ENCODE peak calls at places on chromosomes 7 and 10, in four cellular contexts. One of them, this sample, is unnamed.

GRCh38 chr10:89867964-89868363 is 166.6 kb downstream of the KIF20B start:
- DNase-seq in mesendoderm: no peak
- DNase-seq in H9: no peak
- DNase-seq in neuronal stem cell: no peak
- DNase-seq in this sample: peak

GRCh38 chr7:115789901-115790300 is 240.7 kb downstream of the TFEC start:
- DNase-seq in H9: peak
- DNase-seq in mesendoderm: no peak
- DNase-seq in neuronal stem cell: no peak
- DNase-seq in this sample: no peak

GRCh38 chr10:71378341-71379117 is 18.2 kb upstream of the CDH23 start:
- DNase-seq in neuronal stem cell: no peak
- DNase-seq in mesendoderm: no peak
- DNase-seq in H9: no peak
- DNase-seq in this sample: no peak

GRCh38 chr7:17275749-17276671 is 22.4 kb upstream of the AHR start:
- DNase-seq in H9: no peak
- DNase-seq in mesendoderm: no peak
- DNase-seq in neuronal stem cell: no peak
- DNase-seq in this sample: peak

GRCh38 chr10:83218205-83218604 is 921.1 kb upstream of the GHITM start:
- DNase-seq in H9: no peak
- DNase-seq in mesendoderm: peak
- DNase-seq in neuronal stem cell: no peak
- DNase-seq in this sample: no peak

GRCh38 chr7:28573059-28573553 is 160.8 kb downstream of the CREB5 start:
- DNase-seq in H9: no peak
- DNase-seq in mesendoderm: no peak
- DNase-seq in neuronal stem cell: no peak
- DNase-seq in this sample: peak

GRCh38 chr10:102646610-102647432 is 2.5 kb downstream of the TRIM8 start:
- DNase-seq in H9: no peak
- DNase-seq in neuronal stem cell: no peak
- DNase-seq in mesendoderm: no peak
- DNase-seq in this sample: peak

GRCh38 chr7:117759950-117760640 is 113.1 kb downstream of the CTTNBP2 start:
- DNase-seq in mesendoderm: no peak
- DNase-seq in H9: no peak
- DNase-seq in neuronal stem cell: no peak
- DNase-seq in this sample: peak

GRCh38 chr10:49179699-49180511 is 8.3 kb downstream of the TMEM273 start:
- DNase-seq in H9: no peak
- DNase-seq in mesendoderm: no peak
- DNase-seq in neuronal stem cell: no peak
- DNase-seq in this sample: no peak

GRCh38 chr10:94443052-94443451 is 40.7 kb downstream of the TBC1D12 start:
- DNase-seq in neuronal stem cell: no peak
- DNase-seq in H9: no peak
- DNase-seq in mesendoderm: no peak
- DNase-seq in this sample: no peak

GRCh38 chr7:129466796-129467195 is 32.6 kb downstream of the STRIP2 start:
- DNase-seq in mesendoderm: no peak
- DNase-seq in neuronal stem cell: no peak
- DNase-seq in H9: no peak
- DNase-seq in this sample: no peak

GRCh38 chr7:135905858-135906257 is 71.3 kb downstream of the MTPN start:
- DNase-seq in mesendoderm: peak
- DNase-seq in H9: no peak
- DNase-seq in neuronal stem cell: no peak
- DNase-seq in this sample: no peak

GRCh38 chr7:108335264-108335918 is 120.8 kb downstream of the NRCAM start:
- DNase-seq in neuronal stem cell: no peak
- DNase-seq in H9: no peak
- DNase-seq in mesendoderm: no peak
- DNase-seq in this sample: no peak

GRCh38 chr10:2256241-2256640 is 518.9 kb upstream of the ADARB2 start:
- DNase-seq in neuronal stem cell: no peak
- DNase-seq in mesendoderm: no peak
- DNase-seq in H9: no peak
- DNase-seq in this sample: no peak

GRCh38 chr7:1950623-1951523 is 280.8 kb downstream of the ELFN1 start:
- DNase-seq in H9: no peak
- DNase-seq in mesendoderm: no peak
- DNase-seq in neuronal stem cell: no peak
- DNase-seq in this sample: peak

GRCh38 chr7:77538186-77538907 is 1.3 kb downstream of the PTPN12 start:
- DNase-seq in H9: peak
- DNase-seq in mesendoderm: peak
- DNase-seq in neuronal stem cell: peak
- DNase-seq in this sample: peak

GRCh38 chr7:27235387-27236052 is 7.1 kb upstream of the EVX1 start:
- DNase-seq in H9: peak
- DNase-seq in mesendoderm: peak
- DNase-seq in neuronal stem cell: no peak
- DNase-seq in this sample: no peak

GRCh38 chr10:75235375-75236177 is at the start of gene COMTD1:
- DNase-seq in mesendoderm: peak
- DNase-seq in H9: peak
- DNase-seq in neuronal stem cell: peak
- DNase-seq in this sample: peak

GRCh38 chr7:29320577-29320976 is 126.0 kb downstream of the CHN2 start:
- DNase-seq in mesendoderm: no peak
- DNase-seq in neuronal stem cell: no peak
- DNase-seq in H9: no peak
- DNase-seq in this sample: no peak

GRCh38 chr7:150941983-150942590 is 36.0 kb downstream of the KCNH2 start:
- DNase-seq in H9: peak
- DNase-seq in neuronal stem cell: no peak
- DNase-seq in mesendoderm: peak
- DNase-seq in this sample: no peak

GRCh38 chr10:131588704-131589220 is 277.2 kb upstream of the TCERG1L start:
- DNase-seq in H9: no peak
- DNase-seq in mesendoderm: no peak
- DNase-seq in neuronal stem cell: no peak
- DNase-seq in this sample: no peak

GRCh38 chr10:46534828-46535524 is 21.5 kb downstream of the GPRIN2 start:
- DNase-seq in mesendoderm: no peak
- DNase-seq in H9: no peak
- DNase-seq in neuronal stem cell: no peak
- DNase-seq in this sample: no peak

GRCh38 chr7:106059556-106059955 is 52.6 kb downstream of the SYPL1 start:
- DNase-seq in neuronal stem cell: no peak
- DNase-seq in H9: no peak
- DNase-seq in mesendoderm: no peak
- DNase-seq in this sample: no peak

GRCh38 chr10:3848768-3849643 is 64.0 kb upstream of the KLF6 start:
- DNase-seq in H9: no peak
- DNase-seq in neuronal stem cell: no peak
- DNase-seq in mesendoderm: no peak
- DNase-seq in this sample: peak

GRCh38 chr7:13989138-13989943 is at the start of gene ETV1:
- DNase-seq in H9: peak
- DNase-seq in neuronal stem cell: peak
- DNase-seq in mesendoderm: peak
- DNase-seq in this sample: peak

GRCh38 chr7:115087437-115087836 is 165.5 kb downstream of the MDFIC start:
- DNase-seq in H9: no peak
- DNase-seq in neuronal stem cell: no peak
- DNase-seq in mesendoderm: peak
- DNase-seq in this sample: peak

GRCh38 chr7:158740657-158741293 is 36.2 kb upstream of the NCAPG2 start:
- DNase-seq in H9: no peak
- DNase-seq in mesendoderm: no peak
- DNase-seq in neuronal stem cell: no peak
- DNase-seq in this sample: peak

DNA sequence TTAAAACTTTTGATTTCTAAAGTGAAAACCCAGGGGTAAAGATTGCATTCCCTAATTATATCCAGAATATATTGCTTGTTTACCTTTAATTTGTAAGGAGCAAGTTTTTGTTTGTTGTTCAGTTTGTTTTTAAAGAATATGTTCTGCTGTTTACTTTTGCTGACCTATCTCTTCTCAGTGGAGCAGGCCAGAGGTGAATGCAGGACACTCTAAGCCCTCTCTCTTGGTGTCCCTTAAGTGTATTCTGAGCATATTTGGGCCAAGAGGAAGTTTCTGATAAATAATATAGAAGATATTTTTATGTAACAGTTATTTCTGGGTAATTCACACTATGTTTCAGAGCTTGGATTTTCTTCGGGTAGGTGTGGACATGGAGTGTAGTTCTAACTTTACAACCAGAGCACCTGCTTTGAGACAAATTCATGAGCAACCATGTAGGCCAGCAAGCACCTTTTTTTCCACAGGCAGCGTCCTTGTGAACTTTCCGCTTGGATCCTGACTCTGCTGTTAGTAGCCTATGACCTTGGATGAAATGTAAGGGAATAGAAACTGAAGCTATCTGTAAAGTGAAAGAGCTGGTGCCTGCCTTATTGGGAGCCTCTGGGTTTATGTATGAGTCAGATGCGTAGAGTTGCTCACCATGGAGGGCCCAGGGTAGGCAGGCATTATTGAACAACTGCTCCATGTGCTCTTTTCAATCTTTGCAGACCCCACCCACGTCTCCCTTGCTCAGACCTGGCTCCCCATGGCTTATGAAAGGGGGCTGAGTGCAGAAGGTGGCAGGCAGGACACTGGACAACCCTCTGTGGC is 16.1 kb downstream of the OGDH start:
- DNase-seq in neuronal stem cell: no peak
- DNase-seq in H9: no peak
- DNase-seq in mesendoderm: no peak
- DNase-seq in this sample: peak
- H3K4ac ChIP-seq in neuronal stem cell: no peak
- H3K4ac ChIP-seq in H9: no peak
- H3K4ac ChIP-seq in mesendoderm: no peak
- H3K4ac ChIP-seq in this sample: peak

GRCh38 chr10:35437829-35438228 is 101.5 kb downstream of the CCNY start:
- DNase-seq in mesendoderm: no peak
- DNase-seq in neuronal stem cell: no peak
- DNase-seq in H9: no peak
- DNase-seq in this sample: no peak

GRCh38 chr10:35434533-35434932 is 98.2 kb downstream of the CCNY start:
- DNase-seq in mesendoderm: no peak
- DNase-seq in H9: no peak
- DNase-seq in neuronal stem cell: no peak
- DNase-seq in this sample: no peak

GRCh38 chr10:35432781-35433338 is 96.6 kb downstream of the CCNY start:
- DNase-seq in mesendoderm: no peak
- DNase-seq in neuronal stem cell: no peak
- DNase-seq in H9: no peak
- DNase-seq in this sample: no peak

GRCh38 chr10:35435824-35436223 is 99.5 kb downstream of the CCNY start:
- DNase-seq in H9: no peak
- DNase-seq in neuronal stem cell: no peak
- DNase-seq in mesendoderm: no peak
- DNase-seq in this sample: no peak

DNA sequence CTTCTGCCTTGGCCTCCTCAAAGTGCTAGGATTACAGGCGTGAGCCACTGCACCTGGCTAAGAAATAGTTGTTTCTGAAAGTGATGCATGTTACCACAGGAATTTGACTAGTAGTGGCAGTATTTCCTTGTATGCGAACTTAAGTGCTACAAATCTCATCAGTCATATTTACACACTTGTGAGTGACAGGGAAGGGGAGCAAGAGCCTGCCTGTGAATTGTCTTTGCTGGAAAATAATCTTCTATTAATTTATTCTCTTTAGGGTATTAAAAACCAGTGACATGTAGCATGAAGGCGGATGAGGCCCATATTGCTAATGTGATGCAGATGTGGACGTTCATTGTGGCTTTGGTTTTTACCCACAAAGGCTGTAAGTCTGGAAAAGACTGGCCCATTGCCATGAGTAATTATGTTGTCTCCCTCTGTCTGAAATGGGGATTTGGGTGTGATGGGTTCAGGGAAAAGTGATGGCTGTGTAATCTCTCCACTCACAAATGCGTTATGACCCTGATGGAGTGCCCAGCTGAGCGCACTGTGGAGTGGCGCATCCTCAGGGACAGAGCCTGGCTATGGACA is 97.6 kb downstream of the CCNY start:
- DNase-seq in H9: no peak
- DNase-seq in mesendoderm: no peak
- DNase-seq in neuronal stem cell: no peak
- DNase-seq in this sample: peak
- H3K27ac ChIP-seq in H9: no peak
- H3K27ac ChIP-seq in mesendoderm: no peak
- H3K27ac ChIP-seq in neuronal stem cell: no peak
- H3K27ac ChIP-seq in this sample: no peak

GRCh38 chr7:4726568-4726967 is 44.5 kb downstream of the FOXK1 start:
- DNase-seq in mesendoderm: no peak
- DNase-seq in neuronal stem cell: no peak
- DNase-seq in H9: no peak
- DNase-seq in this sample: no peak

GRCh38 chr7:4726051-4726450 is 44.0 kb downstream of the FOXK1 start:
- DNase-seq in mesendoderm: no peak
- DNase-seq in neuronal stem cell: no peak
- DNase-seq in H9: no peak
- DNase-seq in this sample: no peak

GRCh38 chr7:4722960-4723359 is 40.9 kb downstream of the FOXK1 start:
- DNase-seq in mesendoderm: no peak
- DNase-seq in neuronal stem cell: no peak
- DNase-seq in H9: no peak
- DNase-seq in this sample: no peak

GRCh38 chr7:4724648-4725013 is 42.5 kb downstream of the FOXK1 start:
- DNase-seq in H9: no peak
- DNase-seq in mesendoderm: peak
- DNase-seq in neuronal stem cell: no peak
- DNase-seq in this sample: peak

GRCh38 chr7:4725014-4725951 is 43.2 kb downstream of the FOXK1 start:
- DNase-seq in H9: no peak
- DNase-seq in mesendoderm: peak
- DNase-seq in neuronal stem cell: peak
- DNase-seq in this sample: peak
- H3K4ac ChIP-seq in H9: no peak
- H3K4ac ChIP-seq in mesendoderm: no peak
- H3K4ac ChIP-seq in neuronal stem cell: peak
- H3K4ac ChIP-seq in this sample: peak

DNA sequence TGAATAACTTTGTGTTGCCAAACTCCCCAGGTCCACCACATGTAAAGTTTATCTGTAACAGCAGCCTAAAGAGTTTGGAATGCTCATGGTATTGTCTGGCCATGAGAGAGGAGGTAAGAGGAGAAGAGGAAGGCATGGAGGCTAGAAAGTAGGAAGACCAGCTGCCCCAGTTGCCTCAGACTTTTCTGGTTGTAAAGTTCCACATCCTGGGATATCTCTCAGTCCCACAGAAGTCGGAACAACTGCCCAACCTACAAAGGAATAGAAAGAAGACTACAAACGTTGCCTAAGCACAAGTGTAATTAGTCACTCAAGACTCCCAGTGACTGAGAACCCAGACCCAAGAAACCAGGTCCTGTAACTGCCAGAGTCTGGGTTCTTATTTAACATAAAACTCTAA is 47.3 kb downstream of the CREB3L2 start:
- DNase-seq in neuronal stem cell: no peak
- DNase-seq in H9: no peak
- DNase-seq in mesendoderm: peak
- DNase-seq in this sample: peak
- H3K27ac ChIP-seq in neuronal stem cell: no peak
- H3K27ac ChIP-seq in H9: peak
- H3K27ac ChIP-seq in mesendoderm: peak
- H3K27ac ChIP-seq in this sample: no peak